ENCODE peak calls at places on chromosomes 2 and 18, in six cellular contexts. Z, L, E, Q, N and G are unnamed samples.

GRCh38 chr18:35507192-35507591 is 9.4 kb upstream of the INO80C start:
- DNase-seq in L (no peak), Q (no peak), Z (no peak), E (no peak), N (no peak), G (no peak)

GRCh38 chr2:8023241-8023640 is 658.6 kb upstream of the ID2 start:
- DNase-seq in N (no peak), E (no peak), Q (no peak), L (no peak), Z (no peak), G (no peak)

GRCh38 chr2:85843543-85843942 is 45.2 kb downstream of the ST3GAL5 start:
- DNase-seq in L (no peak), Z (peak), Q (no peak), N (no peak), E (no peak), G (no peak)

GRCh38 chr18:50594931-50595330 is 35.0 kb downstream of the MAPK4 start:
- DNase-seq in L (no peak), N (peak), Q (no peak), Z (no peak), E (no peak), G (no peak)

GRCh38 chr2:201180010-201180409 is 2.9 kb upstream of the CASP10 start:
- DNase-seq in Z (no peak), L (no peak), E (no peak), Q (no peak), N (no peak), G (no peak)

GRCh38 chr2:69291004-69291650 is 95.9 kb downstream of the GFPT1 start:
- DNase-seq in N (peak), E (no peak), Q (no peak), Z (no peak), L (no peak), G (no peak)

GRCh38 chr2:137952586-137953129 is 11.6 kb upstream of the HNMT start:
- DNase-seq in Z (no peak), Q (no peak), E (peak), N (no peak), L (no peak), G (no peak)

GRCh38 chr2:215828528-215829184 is 184.7 kb downstream of the MREG start:
- DNase-seq in Z (peak), E (no peak), L (peak), Q (no peak), N (peak), G (no peak)

GRCh38 chr2:241772063-241772499 is 4.5 kb upstream of the GAL3ST2 start:
- DNase-seq in L (no peak), E (peak), N (no peak), Q (no peak), Z (no peak), G (no peak)

GRCh38 chr2:45938649-45939511 is 287.4 kb downstream of the PRKCE start:
- DNase-seq in Q (no peak), Z (no peak), L (peak), N (peak), E (no peak), G (peak)

GRCh38 chr2:173881886-173882285 is 83.3 kb downstream of the SP3 start:
- DNase-seq in L (no peak), E (no peak), Z (no peak), Q (no peak), N (no peak), G (no peak)

GRCh38 chr2:160603771-160604510 is 110.3 kb upstream of the RBMS1 start:
- DNase-seq in Q (no peak), Z (no peak), L (no peak), N (no peak), E (no peak), G (no peak)

GRCh38 chr2:240820607-240821428 is 799 bp upstream of the KIF1A start:
- DNase-seq in Q (no peak), L (no peak), Z (peak), N (no peak), E (no peak), G (no peak)

GRCh38 chr18:46536215-46536874 is 120.7 kb downstream of the LOXHD1 start:
- DNase-seq in Q (no peak), N (peak), E (no peak), L (peak), Z (no peak), G (no peak)

GRCh38 chr2:66435963-66436362 is 1.0 kb downstream of the MEIS1 start:
- DNase-seq in Q (no peak), N (no peak), L (no peak), Z (no peak), E (no peak), G (no peak)

GRCh38 chr2:9114457-9114856 is 92.2 kb upstream of the ASAP2 start:
- DNase-seq in Q (no peak), N (no peak), E (no peak), L (no peak), Z (no peak), G (no peak)

GRCh38 chr2:237449193-237449797 is 35.3 kb upstream of the COL6A3 start:
- DNase-seq in L (no peak), N (peak), Z (no peak), Q (no peak), E (no peak), G (no peak)

GRCh38 chr18:27942706-27943105 is 234.2 kb downstream of the CDH2 start:
- DNase-seq in Z (no peak), E (no peak), L (no peak), Q (no peak), N (peak), G (peak)

GRCh38 chr18:79687806-79688205 is 8.2 kb downstream of the CTDP1 start:
- DNase-seq in N (peak), Q (no peak), E (no peak), L (peak), Z (no peak), G (no peak)

GRCh38 chr18:4455113-4455811 is at the start of gene DLGAP1:
- DNase-seq in Z (no peak), L (no peak), E (no peak), Q (no peak), N (peak), G (no peak)

GRCh38 chr2:58240938-58241755 is at the start of gene FANCL:
- DNase-seq in Q (peak), N (peak), Z (peak), E (peak), L (peak), G (peak)

GRCh38 chr18:75211721-75212625 is 1.4 kb downstream of the TSHZ1 start:
- DNase-seq in Z (peak), N (peak), L (no peak), Q (no peak), E (no peak), G (no peak)

GRCh38 chr2:107588960-107589542 is 237.6 kb upstream of the RGPD4 start:
- DNase-seq in L (no peak), N (no peak), Q (no peak), E (no peak), Z (no peak), G (no peak)

GRCh38 chr2:11985817-11986566 is 239.6 kb downstream of the LPIN1 start:
- DNase-seq in Z (no peak), N (no peak), Q (no peak), E (no peak), L (no peak), G (no peak)

GRCh38 chr18:65968605-65969004 is 217.8 kb downstream of the CDH7 start:
- DNase-seq in Z (no peak), E (no peak), L (no peak), Q (no peak), N (no peak), G (no peak)

GRCh38 chr18:48539406-48540328 is 836 bp downstream of the CTIF start:
- DNase-seq in E (no peak), N (peak), L (no peak), Z (peak), Q (no peak), G (no peak)

GRCh38 chr2:223797073-223797472 is 40.3 kb downstream of the AP1S3 start:
- DNase-seq in N (peak), Z (no peak), E (no peak), Q (no peak), L (peak), G (no peak)

GRCh38 chr2:50469784-50470183 is 562.1 kb downstream of the NRXN1 start:
- DNase-seq in Q (no peak), N (no peak), Z (no peak), L (no peak), E (no peak), G (no peak)

GRCh38 chr2:175037941-175038340 is 32.8 kb upstream of the CHN1 start:
- DNase-seq in Z (no peak), N (no peak), Q (no peak), E (no peak), L (no peak), G (no peak)

GRCh38 chr2:60555066-60555793 is 1.8 kb upstream of the BCL11A start:
- DNase-seq in E (no peak), Z (peak), Q (no peak), N (peak), L (peak), G (no peak)

GRCh38 chr2:238139141-238139840 is 823 bp downstream of the KLHL30 start:
- DNase-seq in Z (peak), Q (no peak), E (no peak), L (no peak), N (no peak), G (no peak)

GRCh38 chr2:140178224-140178623 is 1398.0 kb upstream of the NXPH2 start:
- DNase-seq in Q (no peak), N (no peak), L (no peak), E (no peak), Z (no peak), G (no peak)

GRCh38 chr2:176106636-176107539 is at the start of gene HOXD11:
- DNase-seq in L (peak), Q (no peak), N (peak), E (no peak), Z (no peak), G (no peak)